ENCODE peak calls at places on chromosomes 3 and 15, in eight cellular contexts. One of them, this sample, is unnamed.

GRCh38 chr15:101086394-101087171 is 165.3 kb downstream of the CHSY1 start:
- DNase-seq in A549: no peak
- DNase-seq in PC-3: no peak
- DNase-seq in hepatocyte: no peak
- DNase-seq in cardiac fibroblast: no peak
- DNase-seq in brain microvascular endothelial cell: no peak
- DNase-seq in AG04450: no peak
- DNase-seq in HepG2: no peak
- DNase-seq in this sample: no peak

GRCh38 chr3:24981924-24982323 is 446.1 kb upstream of the RARB start:
- DNase-seq in A549: no peak
- DNase-seq in PC-3: no peak
- DNase-seq in hepatocyte: no peak
- DNase-seq in cardiac fibroblast: no peak
- DNase-seq in brain microvascular endothelial cell: no peak
- DNase-seq in AG04450: no peak
- DNase-seq in HepG2: no peak
- DNase-seq in this sample: no peak

GRCh38 chr3:128307029-128307633 is 153.8 kb downstream of the EEFSEC start:
- DNase-seq in A549: no peak
- DNase-seq in PC-3: peak; percentile 7
- DNase-seq in hepatocyte: peak; percentile 41
- DNase-seq in cardiac fibroblast: no peak
- DNase-seq in brain microvascular endothelial cell: no peak
- DNase-seq in AG04450: no peak
- DNase-seq in HepG2: peak; percentile 60
- DNase-seq in this sample: no peak

GRCh38 chr15:80777137-80777536 is 2.0 kb upstream of the CEMIP start:
- DNase-seq in A549: peak; percentile 37
- DNase-seq in PC-3: peak; percentile 66
- DNase-seq in hepatocyte: peak; percentile 35
- DNase-seq in cardiac fibroblast: peak; percentile 96
- DNase-seq in brain microvascular endothelial cell: peak; percentile 80
- DNase-seq in AG04450: peak; percentile 36
- DNase-seq in HepG2: no peak
- DNase-seq in this sample: peak; percentile 85

GRCh38 chr3:143600762-143601161 is 247.5 kb downstream of the SLC9A9 start:
- DNase-seq in A549: no peak
- DNase-seq in PC-3: no peak
- DNase-seq in hepatocyte: no peak
- DNase-seq in cardiac fibroblast: peak; percentile 87
- DNase-seq in brain microvascular endothelial cell: peak; percentile 60
- DNase-seq in AG04450: no peak
- DNase-seq in HepG2: no peak
- DNase-seq in this sample: peak; percentile 69

GRCh38 chr3:70264122-70264780 is 48.2 kb downstream of the MDFIC2 start:
- DNase-seq in A549: peak; percentile 92
- DNase-seq in PC-3: peak; percentile 80
- DNase-seq in hepatocyte: peak; percentile 84
- DNase-seq in cardiac fibroblast: peak; percentile 45
- DNase-seq in brain microvascular endothelial cell: peak; percentile 78
- DNase-seq in AG04450: no peak
- DNase-seq in HepG2: peak; percentile 69
- DNase-seq in this sample: no peak

GRCh38 chr3:42691861-42692666 is 6.7 kb downstream of the KLHL40 start:
- DNase-seq in A549: no peak
- DNase-seq in PC-3: no peak
- DNase-seq in hepatocyte: no peak
- DNase-seq in cardiac fibroblast: no peak
- DNase-seq in brain microvascular endothelial cell: no peak
- DNase-seq in AG04450: no peak
- DNase-seq in HepG2: no peak
- DNase-seq in this sample: no peak

GRCh38 chr3:159448902-159449301 is 539.7 kb upstream of the IL12A start:
- DNase-seq in A549: no peak
- DNase-seq in PC-3: no peak
- DNase-seq in hepatocyte: no peak
- DNase-seq in cardiac fibroblast: no peak
- DNase-seq in brain microvascular endothelial cell: no peak
- DNase-seq in AG04450: no peak
- DNase-seq in HepG2: no peak
- DNase-seq in this sample: no peak

GRCh38 chr3:112407888-112408702 is 75.1 kb downstream of the CD200 start:
- DNase-seq in A549: no peak
- DNase-seq in PC-3: no peak
- DNase-seq in hepatocyte: no peak
- DNase-seq in cardiac fibroblast: no peak
- DNase-seq in brain microvascular endothelial cell: no peak
- DNase-seq in AG04450: no peak
- DNase-seq in HepG2: no peak
- DNase-seq in this sample: no peak

GRCh38 chr3:123061856-123062255 is 5.0 kb upstream of the PDIA5 start:
- DNase-seq in A549: no peak
- DNase-seq in PC-3: no peak
- DNase-seq in hepatocyte: no peak
- DNase-seq in cardiac fibroblast: no peak
- DNase-seq in brain microvascular endothelial cell: no peak
- DNase-seq in AG04450: no peak
- DNase-seq in HepG2: no peak
- DNase-seq in this sample: no peak

GRCh38 chr15:99466701-99467337 is 99.0 kb upstream of the MEF2A start:
- DNase-seq in A549: no peak
- DNase-seq in PC-3: no peak
- DNase-seq in hepatocyte: no peak
- DNase-seq in cardiac fibroblast: peak; percentile 73
- DNase-seq in brain microvascular endothelial cell: no peak
- DNase-seq in AG04450: no peak
- DNase-seq in HepG2: no peak
- DNase-seq in this sample: no peak

GRCh38 chr3:164460851-164461250 is 617.4 kb downstream of the SI start:
- DNase-seq in A549: no peak
- DNase-seq in PC-3: no peak
- DNase-seq in hepatocyte: no peak
- DNase-seq in cardiac fibroblast: peak; percentile 33
- DNase-seq in brain microvascular endothelial cell: peak; percentile 2
- DNase-seq in AG04450: no peak
- DNase-seq in HepG2: no peak
- DNase-seq in this sample: no peak

GRCh38 chr3:137217733-137218132 is 259.9 kb downstream of the IL20RB start:
- DNase-seq in A549: no peak
- DNase-seq in PC-3: no peak
- DNase-seq in hepatocyte: no peak
- DNase-seq in cardiac fibroblast: no peak
- DNase-seq in brain microvascular endothelial cell: no peak
- DNase-seq in AG04450: no peak
- DNase-seq in HepG2: no peak
- DNase-seq in this sample: no peak

GRCh38 chr15:90386221-90386620 is 1.8 kb upstream of the IQGAP1 start:
- DNase-seq in A549: no peak
- DNase-seq in PC-3: no peak
- DNase-seq in hepatocyte: no peak
- DNase-seq in cardiac fibroblast: no peak
- DNase-seq in brain microvascular endothelial cell: no peak
- DNase-seq in AG04450: no peak
- DNase-seq in HepG2: no peak
- DNase-seq in this sample: no peak

GRCh38 chr15:66089049-66089448 is 164.5 kb downstream of the MEGF11 start:
- DNase-seq in A549: no peak
- DNase-seq in PC-3: no peak
- DNase-seq in hepatocyte: no peak
- DNase-seq in cardiac fibroblast: no peak
- DNase-seq in brain microvascular endothelial cell: no peak
- DNase-seq in AG04450: no peak
- DNase-seq in HepG2: no peak
- DNase-seq in this sample: no peak

GRCh38 chr15:88220443-88221186 is 35.9 kb downstream of the NTRK3 start:
- DNase-seq in A549: no peak
- DNase-seq in PC-3: no peak
- DNase-seq in hepatocyte: no peak
- DNase-seq in cardiac fibroblast: no peak
- DNase-seq in brain microvascular endothelial cell: no peak
- DNase-seq in AG04450: no peak
- DNase-seq in HepG2: no peak
- DNase-seq in this sample: no peak

GRCh38 chr15:65102912-65103311 is 12.1 kb downstream of the UBAP1L start:
- DNase-seq in A549: no peak
- DNase-seq in PC-3: no peak
- DNase-seq in hepatocyte: no peak
- DNase-seq in cardiac fibroblast: no peak
- DNase-seq in brain microvascular endothelial cell: no peak
- DNase-seq in AG04450: no peak
- DNase-seq in HepG2: no peak
- DNase-seq in this sample: no peak

GRCh38 chr3:9778102-9778501 is 8.4 kb upstream of the CAMK1 start:
- DNase-seq in A549: no peak
- DNase-seq in PC-3: peak; percentile 19
- DNase-seq in hepatocyte: no peak
- DNase-seq in cardiac fibroblast: peak; percentile 74
- DNase-seq in brain microvascular endothelial cell: peak; percentile 43
- DNase-seq in AG04450: no peak
- DNase-seq in HepG2: no peak
- DNase-seq in this sample: peak; percentile 55

GRCh38 chr3:13479582-13480339 is at the start of gene HDAC11:
- DNase-seq in A549: peak; percentile 96
- DNase-seq in PC-3: peak; percentile 98
- DNase-seq in hepatocyte: peak; percentile 99
- DNase-seq in cardiac fibroblast: peak; percentile 96
- DNase-seq in brain microvascular endothelial cell: peak; percentile 95
- DNase-seq in AG04450: peak; percentile 90
- DNase-seq in HepG2: peak; percentile 94
- DNase-seq in this sample: peak; percentile 89

GRCh38 chr3:10244004-10244403 is 4.3 kb upstream of the TATDN2 start:
- DNase-seq in A549: no peak
- DNase-seq in PC-3: no peak
- DNase-seq in hepatocyte: no peak
- DNase-seq in cardiac fibroblast: no peak
- DNase-seq in brain microvascular endothelial cell: no peak
- DNase-seq in AG04450: no peak
- DNase-seq in HepG2: no peak
- DNase-seq in this sample: no peak

GRCh38 chr3:58028902-58029301 is 20.7 kb downstream of the FLNB start:
- DNase-seq in A549: no peak
- DNase-seq in PC-3: peak; percentile 26
- DNase-seq in hepatocyte: no peak
- DNase-seq in cardiac fibroblast: no peak
- DNase-seq in brain microvascular endothelial cell: no peak
- DNase-seq in AG04450: no peak
- DNase-seq in HepG2: no peak
- DNase-seq in this sample: no peak

GRCh38 chr3:54121404-54122045 is 827 bp upstream of the CACNA2D3 start:
- DNase-seq in A549: no peak
- DNase-seq in PC-3: no peak
- DNase-seq in hepatocyte: peak; percentile 19
- DNase-seq in cardiac fibroblast: no peak
- DNase-seq in brain microvascular endothelial cell: no peak
- DNase-seq in AG04450: no peak
- DNase-seq in HepG2: no peak
- DNase-seq in this sample: no peak
- H3K4me3 ChIP-seq in A549: peak overlapping the region; percentile 46
- H3K4me3 ChIP-seq in PC-3: no peak overlapping the region
- H3K4me3 ChIP-seq in hepatocyte: peak overlapping the region; percentile 67
- H3K4me3 ChIP-seq in cardiac fibroblast: peak overlapping the region; percentile 36
- H3K4me3 ChIP-seq in brain microvascular endothelial cell: no peak overlapping the region
- H3K4me3 ChIP-seq in AG04450: no peak overlapping the region
- H3K4me3 ChIP-seq in HepG2: no peak overlapping the region
- H3K4me3 ChIP-seq in this sample: peak overlapping the region; percentile 42

DNA sequence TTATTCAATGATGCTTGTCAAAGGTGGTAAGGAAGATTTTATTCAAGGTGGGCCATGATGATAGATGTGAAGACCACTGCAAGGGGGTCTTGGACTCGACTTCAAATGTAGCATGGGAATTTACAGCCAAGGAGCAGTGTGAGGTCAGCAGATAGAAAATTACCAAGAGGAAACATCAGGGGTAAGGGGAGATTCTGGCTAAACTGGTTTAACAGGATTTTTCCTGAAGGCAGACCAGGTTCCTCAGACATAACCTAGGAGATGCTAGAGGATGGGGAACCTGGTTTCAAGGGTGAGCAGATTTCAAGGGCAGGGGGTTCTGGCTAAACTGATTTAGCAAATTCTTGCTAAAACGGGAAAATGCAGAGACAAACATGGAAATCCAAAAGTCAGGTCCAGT is 464.9 kb downstream of the TAFA4 start:
- DNase-seq in A549: no peak
- DNase-seq in PC-3: peak; percentile 4
- DNase-seq in hepatocyte: no peak
- DNase-seq in cardiac fibroblast: no peak
- DNase-seq in brain microvascular endothelial cell: no peak
- DNase-seq in AG04450: no peak
- DNase-seq in HepG2: no peak
- DNase-seq in this sample: no peak
- H3K4me3 ChIP-seq in A549: no peak overlapping the region
- H3K4me3 ChIP-seq in PC-3: no peak overlapping the region
- H3K4me3 ChIP-seq in hepatocyte: no peak overlapping the region
- H3K4me3 ChIP-seq in cardiac fibroblast: no peak overlapping the region
- H3K4me3 ChIP-seq in brain microvascular endothelial cell: no peak overlapping the region
- H3K4me3 ChIP-seq in AG04450: no peak overlapping the region
- H3K4me3 ChIP-seq in HepG2: no peak overlapping the region
- H3K4me3 ChIP-seq in this sample: no peak overlapping the region

DNA sequence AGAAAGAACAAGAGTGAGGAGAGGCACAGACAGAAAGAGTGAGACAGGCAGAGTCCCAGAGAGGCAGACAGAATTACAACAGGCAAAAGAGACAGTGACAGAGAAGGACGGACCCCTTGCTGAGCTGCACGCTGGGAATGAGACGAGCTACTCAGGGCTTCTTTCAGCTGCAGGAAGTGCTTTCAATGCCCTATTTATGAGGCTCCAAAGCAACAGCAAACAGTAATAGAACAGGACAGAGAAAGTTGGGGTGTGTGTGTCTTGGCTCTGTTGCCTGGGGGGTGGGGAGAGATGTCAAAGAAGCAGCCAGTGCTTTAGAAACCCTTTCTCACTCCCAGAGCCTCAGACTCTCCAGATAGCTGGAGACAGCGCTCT is 502 bp upstream of the TIMP4 start:
- DNase-seq in A549: no peak
- DNase-seq in PC-3: no peak
- DNase-seq in hepatocyte: peak; percentile 10
- DNase-seq in cardiac fibroblast: peak; percentile 9
- DNase-seq in brain microvascular endothelial cell: peak; percentile 23
- DNase-seq in AG04450: no peak
- DNase-seq in HepG2: no peak
- DNase-seq in this sample: no peak
- H3K4me3 ChIP-seq in A549: peak overlapping the region; percentile 42
- H3K4me3 ChIP-seq in PC-3: peak overlapping the region; percentile 61
- H3K4me3 ChIP-seq in hepatocyte: no peak overlapping the region
- H3K4me3 ChIP-seq in cardiac fibroblast: no peak overlapping the region
- H3K4me3 ChIP-seq in brain microvascular endothelial cell: peak overlapping the region; percentile 51
- H3K4me3 ChIP-seq in AG04450: no peak overlapping the region
- H3K4me3 ChIP-seq in HepG2: no peak overlapping the region
- H3K4me3 ChIP-seq in this sample: peak overlapping the region; percentile 37

GRCh38 chr3:126213376-126214044 is 33.1 kb upstream of the ALDH1L1 start:
- DNase-seq in A549: no peak
- DNase-seq in PC-3: no peak
- DNase-seq in hepatocyte: no peak
- DNase-seq in cardiac fibroblast: no peak
- DNase-seq in brain microvascular endothelial cell: no peak
- DNase-seq in AG04450: no peak
- DNase-seq in HepG2: no peak
- DNase-seq in this sample: no peak
- H3K4me3 ChIP-seq in A549: peak overlapping the region; percentile 42
- H3K4me3 ChIP-seq in PC-3: peak overlapping the region; percentile 60
- H3K4me3 ChIP-seq in hepatocyte: peak overlapping the region; percentile 20
- H3K4me3 ChIP-seq in cardiac fibroblast: peak overlapping the region; percentile 22
- H3K4me3 ChIP-seq in brain microvascular endothelial cell: peak overlapping the region; percentile 53
- H3K4me3 ChIP-seq in AG04450: peak overlapping the region; percentile 36
- H3K4me3 ChIP-seq in HepG2: peak overlapping the region; percentile 64
- H3K4me3 ChIP-seq in this sample: peak overlapping the region; percentile 43

This sample was measured in skeletal muscle cell.